ENCODE peak calls at places on chromosome 6, in five cellular contexts. E, V, D, X and C are unnamed samples. For H3K4me1, the result is how much of the 10 kb centered on the place peaks cover.

GRCh38 chr6:90131614-90132423 is 164.8 kb downstream of the BACH2 start:
- DNase-seq in E (no peak), V (peak), D (no peak), X (peak), C (no peak)

GRCh38 chr6:104182811-104183210 is 676.9 kb downstream of the HACE1 start:
- DNase-seq in E (no peak), V (no peak), D (no peak), X (no peak), C (no peak)

GRCh38 chr6:12164508-12164770 is 125.7 kb upstream of the EDN1 start:
- DNase-seq in E (no peak), V (peak), D (no peak), X (no peak), C (no peak)

GRCh38 chr6:31582230-31582601 is at the start of gene LTB:
- DNase-seq in E (no peak), V (no peak), D (no peak), X (no peak), C (peak)

GRCh38 chr6:7249946-7250643 is 62.9 kb downstream of the SSR1 start:
- DNase-seq in E (no peak), V (peak), D (no peak), X (no peak), C (peak)

GRCh38 chr6:153090241-153090930 is 40.7 kb downstream of the RGS17 start:
- DNase-seq in E (peak), V (peak), D (peak), X (no peak), C (no peak)

GRCh38 chr6:131460603-131460995 is 112.4 kb upstream of the ARG1 start:
- DNase-seq in E (no peak), V (no peak), D (no peak), X (no peak), C (no peak)

GRCh38 chr6:111710911-111711310 is 105.2 kb upstream of the TRAF3IP2 start:
- DNase-seq in E (no peak), V (no peak), D (no peak), X (no peak), C (no peak)

GRCh38 chr6:121627761-121628160 is 192.3 kb downstream of the GJA1 start:
- DNase-seq in E (peak), V (no peak), D (no peak), X (no peak), C (no peak)

GRCh38 chr6:130943738-130944137 is 116.5 kb downstream of the SMLR1 start:
- DNase-seq in E (no peak), V (no peak), D (no peak), X (no peak), C (no peak)

GRCh38 chr6:75204222-75204958 is 1.5 kb downstream of the COL12A1 start:
- DNase-seq in E (peak), V (peak), D (peak), X (peak), C (peak)

GRCh38 chr6:34484899-34485298 is 19.0 kb downstream of the PACSIN1 start:
- DNase-seq in E (no peak), V (no peak), D (peak), X (no peak), C (peak)

GRCh38 chr6:118893095-118893881 is 664 bp upstream of the ASF1A start:
- DNase-seq in E (peak), V (peak), D (no peak), X (no peak), C (no peak)

GRCh38 chr6:15656145-15656544 is 6.7 kb downstream of the DTNBP1 start:
- DNase-seq in E (no peak), V (no peak), D (no peak), X (no peak), C (no peak)

GRCh38 chr6:151485616-151486015 is 8.2 kb upstream of the CCDC170 start:
- DNase-seq in E (no peak), V (peak), D (no peak), X (no peak), C (no peak)

GRCh38 chr6:148746363-148747144 is at the start of gene UST:
- DNase-seq in E (peak), V (peak), D (peak), X (peak), C (peak)
- TF ChIP-seq POLR2A in E (no peak), V (peak), D (no peak), X (no peak), C (no peak)

GRCh38 chr6:137798261-137798660 is 68.8 kb upstream of the TNFAIP3 start:
- DNase-seq in E (no peak), V (no peak), D (no peak), X (no peak), C (no peak)

GRCh38 chr6:137793805-137794508 is 73.1 kb upstream of the TNFAIP3 start:
- DNase-seq in E (no peak), V (no peak), D (no peak), X (no peak), C (no peak)

GRCh38 chr6:137794510-137795200 is 72.4 kb upstream of the TNFAIP3 start:
- DNase-seq in E (no peak), V (no peak), D (no peak), X (no peak), C (no peak)

GRCh38 chr6:137792160-137793033 is 74.7 kb upstream of the TNFAIP3 start:
- DNase-seq in E (no peak), V (no peak), D (no peak), X (no peak), C (no peak)

DNA sequence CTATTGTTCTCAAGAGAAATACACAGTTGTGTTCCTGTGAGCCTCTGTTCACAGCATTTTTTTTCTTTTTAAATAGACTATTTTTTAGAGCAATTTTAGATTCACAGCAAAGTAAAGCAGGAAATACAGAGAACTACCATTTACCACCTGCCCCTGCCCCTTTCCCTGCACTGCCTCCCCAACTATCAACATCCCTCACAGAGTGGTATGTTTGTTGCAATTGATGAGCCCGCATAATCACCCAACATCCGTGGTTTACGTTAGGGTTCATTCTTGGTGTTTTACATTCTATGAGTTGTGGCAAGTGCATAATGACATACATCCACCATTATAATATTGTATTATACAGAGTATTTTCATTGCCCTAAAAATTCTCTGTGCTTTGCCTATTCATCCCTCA is 71.5 kb upstream of the TNFAIP3 start:
- DNase-seq in E (no peak), V (no peak), D (no peak), X (no peak), C (no peak)
- H3K4me1 ChIP-seq in E (under half), V (under half), D (under half), X (under half), C (under half)

DNA sequence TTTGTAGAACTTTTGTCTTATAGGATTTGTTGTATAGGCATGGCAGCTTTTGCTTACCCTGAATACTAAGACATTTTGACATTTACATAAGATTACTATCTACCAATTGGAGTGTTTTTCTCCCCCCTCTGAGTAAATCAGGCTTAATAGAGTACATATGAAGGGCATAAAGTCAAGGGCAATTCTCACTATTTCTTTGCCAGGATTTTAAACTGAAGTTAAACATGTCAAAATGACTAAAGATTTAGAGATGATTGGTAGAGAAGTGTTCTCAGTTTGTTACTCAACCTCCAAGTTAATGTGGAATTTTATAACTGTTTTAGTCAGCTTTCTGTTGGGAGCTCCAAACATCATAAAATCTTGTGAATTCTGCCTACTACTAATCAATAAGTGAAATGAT is 157.8 kb downstream of the CDKAL1 start:
- DNase-seq in E (no peak), V (no peak), D (no peak), X (no peak), C (no peak)
- TF ChIP-seq CTCF in E (no peak), V (no peak), D (no peak), X (no peak), C (no peak)

DNA sequence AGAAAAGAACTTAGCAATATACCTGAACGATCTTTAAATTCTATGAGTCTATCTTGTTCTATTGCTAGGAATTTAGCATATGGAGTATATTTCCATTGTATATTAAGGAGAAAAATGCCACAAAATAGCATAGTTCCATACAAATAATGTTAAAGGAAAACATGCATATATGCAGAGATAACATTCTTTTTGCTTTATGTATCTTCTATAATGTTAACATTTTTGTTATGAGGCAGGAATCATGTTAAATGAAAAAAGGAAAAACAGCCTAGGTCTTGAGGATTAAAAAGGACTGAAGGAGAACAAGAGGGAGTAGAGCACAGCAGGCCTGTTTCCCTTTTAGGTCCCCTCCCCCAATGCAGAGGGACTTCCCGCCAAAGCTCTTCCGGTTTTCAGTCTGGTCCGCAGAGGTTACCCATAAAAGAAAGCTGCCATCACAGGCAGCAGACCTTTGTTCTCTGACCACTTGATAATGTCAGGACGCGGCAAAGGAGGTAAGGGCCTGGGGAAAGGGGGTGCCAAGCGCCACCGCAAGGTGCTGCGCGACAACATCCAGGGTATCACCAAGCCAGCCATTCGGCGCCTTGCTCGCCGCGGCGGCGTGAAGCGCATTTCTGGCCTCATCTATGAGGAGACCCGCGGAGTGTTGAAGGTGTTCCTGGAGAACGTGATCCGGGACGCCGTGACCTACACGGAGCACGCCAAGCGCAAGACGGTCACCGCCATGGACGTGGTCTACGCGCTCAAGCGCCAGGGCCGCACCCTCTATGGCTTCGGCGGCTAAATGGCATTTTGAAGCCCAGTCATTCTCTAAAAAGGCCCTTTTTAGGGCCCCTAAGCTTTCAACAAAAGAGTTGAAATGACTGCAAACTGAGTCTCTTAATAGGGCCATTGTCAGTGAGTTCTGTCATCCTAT is 108.4 kb upstream of the PRSS16 start:
- DNase-seq in E (peak), V (peak), D (no peak), X (peak), C (peak)
- TF ChIP-seq POLR2A in E (peak), V (no peak), D (no peak), X (no peak), C (peak)

GRCh38 chr6:163406320-163406719 is 8.2 kb upstream of the QKI start:
- DNase-seq in E (no peak), V (no peak), D (no peak), X (no peak), C (no peak)
- H3K4me1 ChIP-seq in E (under half), V (under half), D (under half), X (under half), C (under half)

DNA sequence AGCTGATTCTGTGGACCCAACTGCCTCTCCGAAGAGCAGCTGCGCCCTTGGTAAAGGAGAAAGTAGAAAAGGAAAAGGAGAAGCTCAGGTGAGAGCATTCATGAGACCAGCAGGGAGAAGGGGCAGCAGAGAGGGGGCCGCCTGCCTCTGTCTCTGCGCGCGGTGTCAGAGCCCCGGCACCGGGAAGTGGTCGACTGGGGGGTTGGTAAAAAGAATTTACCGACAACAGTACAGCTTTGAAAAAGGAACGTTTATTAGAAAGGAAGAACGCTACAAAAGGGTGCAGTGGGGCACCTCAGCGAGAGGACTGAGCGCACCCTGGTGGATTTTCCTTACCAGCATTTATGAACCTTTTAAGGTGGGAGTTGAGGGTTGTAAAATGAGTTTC is 61.9 kb downstream of the GPR6 start:
- DNase-seq in E (peak), V (peak), D (peak), X (no peak), C (peak)
- TF ChIP-seq CTCF in E (no peak), V (peak), D (peak), X (no peak), C (no peak)

DNA sequence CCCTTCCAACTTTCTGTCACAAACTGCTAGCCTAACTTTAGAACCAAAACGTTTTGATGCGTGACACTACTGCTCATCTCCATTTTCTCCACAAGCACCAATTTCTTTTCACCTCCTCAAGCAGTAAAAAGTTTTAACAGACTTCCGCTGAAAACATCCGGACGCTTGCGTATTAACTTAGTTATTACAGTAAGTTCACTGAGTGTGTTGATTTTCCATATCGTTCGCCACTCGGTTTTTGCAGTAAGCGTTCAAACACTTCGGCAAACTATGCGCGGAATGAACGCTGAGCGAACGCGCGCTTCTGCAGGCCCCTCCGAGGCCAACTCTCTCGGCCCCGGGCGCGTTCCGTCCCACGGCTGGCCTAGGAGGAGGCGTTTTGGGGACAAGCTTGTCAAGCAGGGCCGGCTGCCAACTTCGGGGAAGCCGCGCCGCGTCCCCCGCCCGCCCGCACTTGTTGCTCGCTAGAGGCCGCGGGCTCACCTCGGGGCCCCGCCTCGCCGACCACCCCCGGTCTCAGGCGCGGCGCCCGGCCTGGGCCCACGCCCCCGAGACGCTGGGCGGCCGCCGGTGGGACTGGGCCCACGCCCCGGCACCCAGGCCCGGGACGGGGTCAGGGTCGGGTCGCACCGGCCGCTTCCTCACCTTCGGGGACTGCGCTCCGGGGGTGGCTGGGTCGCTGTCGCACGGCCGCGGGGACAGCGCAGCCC is 945 bp downstream of the PHF10 start:
- DNase-seq in E (peak), V (peak), D (no peak), X (peak), C (peak)
- TF ChIP-seq POLR2A in E (no peak), V (peak), D (no peak), X (no peak), C (no peak)